ENCODE peak calls at places on chromosomes 7 and 10, in seven cellular contexts. C is heart right ventricle, O is colonic mucosa, I is A549, F is lung, B is transverse colon, E is psoas muscle. A is an unnamed sample.

GRCh38 chr10:132455441-132455971 is 58.5 kb downstream of the PWWP2B start:
- DNase-seq in B (peak; percentile 74), O (peak; percentile 79), E (no peak), C (no peak), F (no peak), I (no peak), A (no peak)

GRCh38 chr10:125411724-125412123 is 251.4 kb upstream of the CTBP2 start:
- DNase-seq in C (no peak), F (no peak), E (no peak), O (no peak), I (no peak), B (no peak), A (no peak)

GRCh38 chr10:90960355-90960814 is 39.5 kb upstream of the ANKRD1 start:
- DNase-seq in F (no peak), O (no peak), B (no peak), C (no peak), E (no peak), I (peak; percentile 28), A (no peak)

GRCh38 chr7:55733584-55733983 is 129.0 kb downstream of the SEPTIN14 start:
- DNase-seq in F (no peak), O (no peak), I (no peak), B (no peak), C (no peak), E (no peak), A (no peak)

GRCh38 chr7:39633563-39634550 is 10.5 kb downstream of the RALA start:
- DNase-seq in C (no peak), B (no peak), F (no peak), O (no peak), I (no peak), E (no peak), A (no peak)

GRCh38 chr10:45817130-45817859 is 30.0 kb downstream of the AGAP4 start:
- DNase-seq in I (no peak), O (no peak), C (no peak), B (no peak), E (no peak), F (no peak), A (no peak)

GRCh38 chr10:104337985-104338735 is at the start of gene ITPRIP:
- DNase-seq in E (peak; percentile 76), O (peak; percentile 78), C (peak; percentile 70), I (peak; percentile 81), B (peak; percentile 81), F (peak; percentile 78), A (peak; percentile 59)

GRCh38 chr10:43190775-43191174 is 52.5 kb downstream of the CSGALNACT2 start:
- DNase-seq in O (no peak), B (no peak), C (no peak), F (no peak), I (no peak), E (no peak), A (no peak)

GRCh38 chr10:29204119-29204518 is 84.8 kb upstream of the LYZL1 start:
- DNase-seq in I (no peak), C (no peak), F (no peak), E (no peak), B (no peak), O (no peak), A (no peak)

GRCh38 chr7:142669074-142669654 is 80.1 kb upstream of the PRSS1 start:
- DNase-seq in O (no peak), F (no peak), E (no peak), B (no peak), C (no peak), I (peak; percentile 1), A (no peak)

GRCh38 chr7:23012186-23012585 is 1.7 kb downstream of the HYCC1 start:
- DNase-seq in O (no peak), C (no peak), I (no peak), B (no peak), F (no peak), E (no peak), A (peak; percentile 10)

GRCh38 chr7:67455508-67455907 is 458.9 kb downstream of the TYW1 start:
- DNase-seq in F (no peak), I (no peak), C (no peak), O (no peak), B (no peak), E (no peak), A (no peak)

GRCh38 chr7:155470686-155471638 is 13.0 kb downstream of the EN2 start:
- DNase-seq in F (no peak), I (no peak), E (no peak), B (no peak), C (no peak), O (no peak), A (no peak)

GRCh38 chr10:98249134-98249533 is 18.9 kb downstream of the LOXL4 start:
- DNase-seq in E (no peak), O (no peak), I (no peak), B (no peak), F (no peak), C (no peak), A (no peak)

GRCh38 chr7:155143381-155143780 is 73.3 kb downstream of the HTR5A start:
- DNase-seq in E (no peak), C (no peak), I (no peak), B (no peak), F (no peak), O (no peak), A (no peak)

GRCh38 chr7:76383089-76383944 is 24.5 kb upstream of the YWHAG start:
- DNase-seq in O (no peak), E (no peak), I (peak; percentile 57), B (no peak), C (no peak), F (no peak), A (no peak)

GRCh38 chr10:14688606-14689005 is 86.1 kb downstream of the FAM107B start:
- DNase-seq in I (no peak), C (no peak), F (no peak), O (no peak), E (no peak), B (no peak), A (no peak)

GRCh38 chr7:50339990-50340500 is 35.5 kb downstream of the IKZF1 start:
- DNase-seq in O (no peak), C (no peak), B (peak; percentile 39), F (no peak), I (no peak), E (no peak), A (no peak)

GRCh38 chr7:109020251-109020650 is 450.6 kb downstream of the DNAJB9 start:
- DNase-seq in E (no peak), C (no peak), B (no peak), I (no peak), F (no peak), O (no peak), A (no peak)

GRCh38 chr10:63553031-63553430 is 31.8 kb downstream of the REEP3 start:
- DNase-seq in F (no peak), C (no peak), E (no peak), B (no peak), O (no peak), I (no peak), A (no peak)

GRCh38 chr10:128125416-128125943 is 743 bp downstream of the MKI67 start:
- DNase-seq in O (peak; percentile 65), E (no peak), I (no peak), F (no peak), B (peak; percentile 40), C (no peak), A (peak; percentile 13)

GRCh38 chr10:76130892-76131291 is 699.5 kb downstream of the LRMDA start:
- DNase-seq in I (no peak), B (no peak), O (no peak), C (no peak), F (no peak), E (no peak), A (no peak)

GRCh38 chr10:11290156-11290890 is 272.7 kb downstream of the CELF2 start:
- DNase-seq in O (no peak), E (no peak), I (no peak), C (no peak), B (no peak), F (no peak), A (no peak)

GRCh38 chr7:115346685-115347084 is 424.8 kb downstream of the MDFIC start:
- DNase-seq in O (no peak), E (no peak), C (no peak), F (no peak), B (no peak), I (no peak), A (no peak)

GRCh38 chr7:112866424-112866823 is 76.2 kb upstream of the TMEM168 start:
- DNase-seq in B (no peak), F (no peak), E (no peak), C (no peak), I (no peak), O (no peak), A (no peak)

GRCh38 chr10:43224321-43224720 is 42.5 kb downstream of the RASGEF1A start:
- DNase-seq in O (no peak), E (no peak), B (no peak), F (no peak), I (no peak), C (no peak), A (no peak)

GRCh38 chr7:81960026-81960425 is 190.2 kb upstream of the HGF start:
- DNase-seq in O (no peak), B (no peak), I (no peak), C (no peak), E (no peak), F (no peak), A (no peak)

DNA sequence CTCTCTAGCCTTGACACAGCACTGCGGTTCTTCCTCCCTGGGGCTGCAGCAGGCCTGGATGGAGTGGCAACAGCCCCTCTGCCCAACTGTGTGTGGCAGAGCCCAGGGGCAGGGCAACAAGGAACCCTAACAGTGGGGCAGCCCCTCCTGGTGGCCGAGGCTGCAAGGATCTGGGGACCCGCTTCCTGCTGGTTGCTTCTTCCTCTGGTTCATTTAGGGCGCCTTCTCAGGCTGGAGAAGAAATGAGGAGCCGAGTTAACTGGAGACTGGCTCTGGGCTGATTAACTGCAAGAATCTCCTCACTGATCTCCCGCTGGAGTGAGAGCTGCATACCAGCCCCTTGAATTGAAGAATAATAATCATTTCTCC is 80.1 kb upstream of the EMX2 start:
- DNase-seq in E (no peak), B (peak; percentile 17), C (no peak), I (peak; percentile 15), F (no peak), O (no peak), A (no peak)
- TF ChIP-seq CTCF in E (no peak), B (no peak), C (no peak), I (peak; percentile 30), F (no peak), O (no peak), A (peak; percentile 34)

DNA sequence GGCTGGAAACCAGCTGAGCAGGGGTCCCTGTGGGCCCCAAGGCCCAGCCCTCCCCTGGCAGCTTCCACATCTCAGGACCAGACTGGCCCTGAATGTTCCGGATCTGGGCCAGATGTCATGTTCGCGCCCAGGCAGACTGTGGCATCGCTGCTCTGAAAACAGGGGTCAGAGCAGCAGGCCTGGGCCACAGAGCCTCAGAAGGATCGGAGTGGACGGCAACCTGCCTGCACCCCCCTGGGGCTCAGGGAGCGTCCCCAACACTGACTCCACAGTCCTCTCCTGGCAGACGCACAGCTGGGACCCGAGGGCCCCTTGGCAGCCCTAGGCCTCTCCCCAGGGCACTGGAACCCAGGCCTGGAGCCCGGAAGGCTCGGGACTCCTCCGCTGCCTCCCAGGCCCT is 91.3 kb upstream of the DNAAF5 start:
- DNase-seq in I (no peak), B (no peak), C (no peak), E (no peak), F (no peak), O (no peak), A (no peak)
- H3K4me3 ChIP-seq in I (peak overlapping the region; percentile 51), B (no peak overlapping the region), C (no peak overlapping the region), E (no peak overlapping the region), F (no peak overlapping the region), O (no peak overlapping the region), A (no peak overlapping the region)

GRCh38 chr10:123795196-123795780 is 96.3 kb downstream of the CPXM2 start:
- DNase-seq in I (no peak), F (no peak), B (no peak), C (no peak), O (peak; percentile 8), E (no peak), A (no peak)
- H3K27ac ChIP-seq in I (no peak overlapping the region), F (no peak overlapping the region), B (peak overlapping the region; percentile 21), C (no peak overlapping the region), O (no peak overlapping the region), E (no peak overlapping the region), A (no peak overlapping the region)

GRCh38 chr7:42097756-42098155 is 139.3 kb downstream of the GLI3 start:
- DNase-seq in C (no peak), B (no peak), E (no peak), O (no peak), I (no peak), F (no peak), A (peak; percentile 48)
- TF ChIP-seq CTCF in C (no peak), B (no peak), E (no peak), O (no peak), I (no peak), F (no peak), A (peak; percentile 33)